ENCODE peak calls at places on chromosomes 11 and 22, in four cellular contexts. One of them, this sample, is unnamed. For H3K9me3, the result is how much of the 10 kb centered on the place peaks cover.

GRCh38 chr11:72773291-72773690 is 20.6 kb downstream of the STARD10 start:
- DNase-seq in CD8-positive, alpha-beta memory T cell: no peak
- DNase-seq in uterus: peak
- DNase-seq in naive thymus-derived CD4-positive, alpha-beta T cell: no peak
- DNase-seq in this sample: no peak

GRCh38 chr11:78759067-78759466 is 184.4 kb upstream of the NARS2 start:
- DNase-seq in CD8-positive, alpha-beta memory T cell: no peak
- DNase-seq in uterus: no peak
- DNase-seq in naive thymus-derived CD4-positive, alpha-beta T cell: no peak
- DNase-seq in this sample: no peak

GRCh38 chr22:21984793-21985192 is 2.2 kb upstream of the TOP3B start:
- DNase-seq in CD8-positive, alpha-beta memory T cell: no peak
- DNase-seq in uterus: no peak
- DNase-seq in naive thymus-derived CD4-positive, alpha-beta T cell: no peak
- DNase-seq in this sample: no peak

GRCh38 chr11:6210274-6210955 is 5.1 kb downstream of the C11orf42 start:
- DNase-seq in CD8-positive, alpha-beta memory T cell: no peak
- DNase-seq in uterus: no peak
- DNase-seq in naive thymus-derived CD4-positive, alpha-beta T cell: no peak
- DNase-seq in this sample: no peak

GRCh38 chr11:12789574-12789973 is 115.4 kb downstream of the TEAD1 start:
- DNase-seq in CD8-positive, alpha-beta memory T cell: no peak
- DNase-seq in uterus: no peak
- DNase-seq in naive thymus-derived CD4-positive, alpha-beta T cell: no peak
- DNase-seq in this sample: no peak

GRCh38 chr11:10784229-10785145 is 24.2 kb downstream of the EIF4G2 start:
- DNase-seq in CD8-positive, alpha-beta memory T cell: no peak
- DNase-seq in uterus: no peak
- DNase-seq in naive thymus-derived CD4-positive, alpha-beta T cell: no peak
- DNase-seq in this sample: no peak

GRCh38 chr11:126329644-126330200 is 25.8 kb upstream of the ST3GAL4 start:
- DNase-seq in CD8-positive, alpha-beta memory T cell: no peak
- DNase-seq in uterus: no peak
- DNase-seq in naive thymus-derived CD4-positive, alpha-beta T cell: no peak
- DNase-seq in this sample: no peak

GRCh38 chr11:100970273-100971164 is 159.1 kb downstream of the PGR start:
- DNase-seq in CD8-positive, alpha-beta memory T cell: no peak
- DNase-seq in uterus: no peak
- DNase-seq in naive thymus-derived CD4-positive, alpha-beta T cell: no peak
- DNase-seq in this sample: no peak

GRCh38 chr11:36356201-36356600 is 60.1 kb downstream of the PRR5L start:
- DNase-seq in CD8-positive, alpha-beta memory T cell: no peak
- DNase-seq in uterus: no peak
- DNase-seq in naive thymus-derived CD4-positive, alpha-beta T cell: no peak
- DNase-seq in this sample: no peak

GRCh38 chr11:92107331-92107730 is 117.3 kb upstream of the FAT3 start:
- DNase-seq in CD8-positive, alpha-beta memory T cell: no peak
- DNase-seq in uterus: no peak
- DNase-seq in naive thymus-derived CD4-positive, alpha-beta T cell: no peak
- DNase-seq in this sample: no peak

GRCh38 chr11:120226714-120227113 is 13.2 kb upstream of the POU2F3 start:
- DNase-seq in CD8-positive, alpha-beta memory T cell: no peak
- DNase-seq in uterus: no peak
- DNase-seq in naive thymus-derived CD4-positive, alpha-beta T cell: no peak
- DNase-seq in this sample: no peak

GRCh38 chr11:119734788-119735187 is 5.8 kb upstream of the NECTIN1 start:
- DNase-seq in CD8-positive, alpha-beta memory T cell: no peak
- DNase-seq in uterus: no peak
- DNase-seq in naive thymus-derived CD4-positive, alpha-beta T cell: no peak
- DNase-seq in this sample: no peak

GRCh38 chr11:60919320-60919719 is 4.9 kb upstream of the TMEM132A start:
- DNase-seq in CD8-positive, alpha-beta memory T cell: no peak
- DNase-seq in uterus: no peak
- DNase-seq in naive thymus-derived CD4-positive, alpha-beta T cell: no peak
- DNase-seq in this sample: no peak

GRCh38 chr11:36376888-36377758 is 81.0 kb downstream of the PRR5L start:
- DNase-seq in CD8-positive, alpha-beta memory T cell: peak
- DNase-seq in uterus: peak
- DNase-seq in naive thymus-derived CD4-positive, alpha-beta T cell: peak
- DNase-seq in this sample: peak

GRCh38 chr11:122897606-122898210 is 15.1 kb downstream of the JHY start:
- DNase-seq in CD8-positive, alpha-beta memory T cell: no peak
- DNase-seq in uterus: no peak
- DNase-seq in naive thymus-derived CD4-positive, alpha-beta T cell: no peak
- DNase-seq in this sample: no peak

GRCh38 chr22:42970029-42970428 is 44.9 kb downstream of the PACSIN2 start:
- DNase-seq in CD8-positive, alpha-beta memory T cell: no peak
- DNase-seq in uterus: no peak
- DNase-seq in naive thymus-derived CD4-positive, alpha-beta T cell: no peak
- DNase-seq in this sample: no peak

GRCh38 chr11:1117970-1118369 is 39.8 kb upstream of the MUC5AC start:
- DNase-seq in CD8-positive, alpha-beta memory T cell: no peak
- DNase-seq in uterus: no peak
- DNase-seq in naive thymus-derived CD4-positive, alpha-beta T cell: no peak
- DNase-seq in this sample: no peak

GRCh38 chr22:50477923-50478322 is 3.1 kb upstream of the SBF1 start:
- DNase-seq in CD8-positive, alpha-beta memory T cell: no peak
- DNase-seq in uterus: no peak
- DNase-seq in naive thymus-derived CD4-positive, alpha-beta T cell: no peak
- DNase-seq in this sample: no peak

GRCh38 chr11:16605971-16606783 is 132.3 kb upstream of the C11orf58 start:
- DNase-seq in CD8-positive, alpha-beta memory T cell: peak
- DNase-seq in uterus: peak
- DNase-seq in naive thymus-derived CD4-positive, alpha-beta T cell: peak
- DNase-seq in this sample: peak

GRCh38 chr11:35654711-35655110 is 7.9 kb upstream of the TRIM44 start:
- DNase-seq in CD8-positive, alpha-beta memory T cell: no peak
- DNase-seq in uterus: no peak
- DNase-seq in naive thymus-derived CD4-positive, alpha-beta T cell: no peak
- DNase-seq in this sample: no peak

GRCh38 chr11:104238916-104239315 is 75.0 kb upstream of the PDGFD start:
- DNase-seq in CD8-positive, alpha-beta memory T cell: no peak
- DNase-seq in uterus: no peak
- DNase-seq in naive thymus-derived CD4-positive, alpha-beta T cell: no peak
- DNase-seq in this sample: no peak

GRCh38 chr11:92129811-92130210 is 94.8 kb upstream of the FAT3 start:
- DNase-seq in CD8-positive, alpha-beta memory T cell: no peak
- DNase-seq in uterus: no peak
- DNase-seq in naive thymus-derived CD4-positive, alpha-beta T cell: no peak
- DNase-seq in this sample: no peak

GRCh38 chr11:10778217-10778970 is 27.3 kb downstream of the CTR9 start:
- DNase-seq in CD8-positive, alpha-beta memory T cell: no peak
- DNase-seq in uterus: peak
- DNase-seq in naive thymus-derived CD4-positive, alpha-beta T cell: no peak
- DNase-seq in this sample: no peak

GRCh38 chr11:83008581-83008923 is 63.1 kb downstream of the RAB30 start:
- DNase-seq in CD8-positive, alpha-beta memory T cell: no peak
- DNase-seq in uterus: no peak
- DNase-seq in naive thymus-derived CD4-positive, alpha-beta T cell: no peak
- DNase-seq in this sample: no peak

GRCh38 chr11:104968365-104968855 is at the start of gene CASP4:
- DNase-seq in CD8-positive, alpha-beta memory T cell: peak
- DNase-seq in uterus: no peak
- DNase-seq in naive thymus-derived CD4-positive, alpha-beta T cell: no peak
- DNase-seq in this sample: no peak

GRCh38 chr22:43370045-43370444 is 26.9 kb upstream of the SCUBE1 start:
- DNase-seq in CD8-positive, alpha-beta memory T cell: no peak
- DNase-seq in uterus: no peak
- DNase-seq in naive thymus-derived CD4-positive, alpha-beta T cell: no peak
- DNase-seq in this sample: no peak

GRCh38 chr11:109586789-109587188 is 164.8 kb downstream of the C11orf87 start:
- DNase-seq in CD8-positive, alpha-beta memory T cell: no peak
- DNase-seq in uterus: no peak
- DNase-seq in naive thymus-derived CD4-positive, alpha-beta T cell: no peak
- DNase-seq in this sample: no peak

GRCh38 chr11:5366856-5367255 is 15.5 kb downstream of the OR51B6 start:
- DNase-seq in CD8-positive, alpha-beta memory T cell: no peak
- DNase-seq in uterus: no peak
- DNase-seq in naive thymus-derived CD4-positive, alpha-beta T cell: no peak
- DNase-seq in this sample: no peak

GRCh38 chr11:19957301-19957985 is 202.8 kb downstream of the DBX1 start:
- DNase-seq in CD8-positive, alpha-beta memory T cell: no peak
- DNase-seq in uterus: no peak
- DNase-seq in naive thymus-derived CD4-positive, alpha-beta T cell: no peak
- DNase-seq in this sample: no peak

GRCh38 chr11:87437844-87438223 is 400.1 kb downstream of the TMEM135 start:
- DNase-seq in CD8-positive, alpha-beta memory T cell: no peak
- DNase-seq in uterus: no peak
- DNase-seq in naive thymus-derived CD4-positive, alpha-beta T cell: no peak
- DNase-seq in this sample: no peak

GRCh38 chr11:77819921-77820564 is 479 bp downstream of the RSF1 start:
- DNase-seq in CD8-positive, alpha-beta memory T cell: no peak
- DNase-seq in uterus: peak
- DNase-seq in naive thymus-derived CD4-positive, alpha-beta T cell: peak
- DNase-seq in this sample: peak

GRCh38 chr11:67482275-67482735 is 521 bp upstream of the AIP start:
- DNase-seq in CD8-positive, alpha-beta memory T cell: no peak
- DNase-seq in uterus: no peak
- DNase-seq in naive thymus-derived CD4-positive, alpha-beta T cell: no peak
- DNase-seq in this sample: no peak

GRCh38 chr22:41197046-41197807 is 7.9 kb upstream of the L3MBTL2 start:
- DNase-seq in CD8-positive, alpha-beta memory T cell: peak
- DNase-seq in uterus: peak
- DNase-seq in naive thymus-derived CD4-positive, alpha-beta T cell: peak
- DNase-seq in this sample: peak

GRCh38 chr11:125078516-125079140 is 15.5 kb downstream of the SLC37A2 start:
- DNase-seq in CD8-positive, alpha-beta memory T cell: no peak
- DNase-seq in uterus: no peak
- DNase-seq in naive thymus-derived CD4-positive, alpha-beta T cell: peak
- DNase-seq in this sample: no peak
- H3K9me3 ChIP-seq in CD8-positive, alpha-beta memory T cell: under half
- H3K9me3 ChIP-seq in uterus: under half
- H3K9me3 ChIP-seq in naive thymus-derived CD4-positive, alpha-beta T cell: under half
- H3K9me3 ChIP-seq in this sample: under half

GRCh38 chr22:47335958-47336357 is 573.5 kb downstream of the TBC1D22A start:
- DNase-seq in CD8-positive, alpha-beta memory T cell: no peak
- DNase-seq in uterus: no peak
- DNase-seq in naive thymus-derived CD4-positive, alpha-beta T cell: no peak
- DNase-seq in this sample: no peak

GRCh38 chr22:47337161-47337621 is 574.7 kb downstream of the TBC1D22A start:
- DNase-seq in CD8-positive, alpha-beta memory T cell: no peak
- DNase-seq in uterus: no peak
- DNase-seq in naive thymus-derived CD4-positive, alpha-beta T cell: no peak
- DNase-seq in this sample: no peak

GRCh38 chr22:47333625-47334024 is 571.2 kb downstream of the TBC1D22A start:
- DNase-seq in CD8-positive, alpha-beta memory T cell: no peak
- DNase-seq in uterus: no peak
- DNase-seq in naive thymus-derived CD4-positive, alpha-beta T cell: no peak
- DNase-seq in this sample: no peak

GRCh38 chr22:47334596-47334995 is 572.1 kb downstream of the TBC1D22A start:
- DNase-seq in CD8-positive, alpha-beta memory T cell: no peak
- DNase-seq in uterus: no peak
- DNase-seq in naive thymus-derived CD4-positive, alpha-beta T cell: no peak
- DNase-seq in this sample: no peak

GRCh38 chr22:47335460-47335859 is 573.0 kb downstream of the TBC1D22A start:
- DNase-seq in CD8-positive, alpha-beta memory T cell: no peak
- DNase-seq in uterus: no peak
- DNase-seq in naive thymus-derived CD4-positive, alpha-beta T cell: no peak
- DNase-seq in this sample: no peak
- H3K9me3 ChIP-seq in CD8-positive, alpha-beta memory T cell: under half
- H3K9me3 ChIP-seq in uterus: under half
- H3K9me3 ChIP-seq in naive thymus-derived CD4-positive, alpha-beta T cell: under half
- H3K9me3 ChIP-seq in this sample: under half

GRCh38 chr11:133476570-133477262 is 55.6 kb downstream of the OPCML start:
- DNase-seq in CD8-positive, alpha-beta memory T cell: no peak
- DNase-seq in uterus: no peak
- DNase-seq in naive thymus-derived CD4-positive, alpha-beta T cell: no peak
- DNase-seq in this sample: no peak

GRCh38 chr11:133479209-133479608 is 53.1 kb downstream of the OPCML start:
- DNase-seq in CD8-positive, alpha-beta memory T cell: no peak
- DNase-seq in uterus: no peak
- DNase-seq in naive thymus-derived CD4-positive, alpha-beta T cell: no peak
- DNase-seq in this sample: no peak

GRCh38 chr11:133474461-133474860 is 57.8 kb downstream of the OPCML start:
- DNase-seq in CD8-positive, alpha-beta memory T cell: no peak
- DNase-seq in uterus: no peak
- DNase-seq in naive thymus-derived CD4-positive, alpha-beta T cell: no peak
- DNase-seq in this sample: no peak

DNA sequence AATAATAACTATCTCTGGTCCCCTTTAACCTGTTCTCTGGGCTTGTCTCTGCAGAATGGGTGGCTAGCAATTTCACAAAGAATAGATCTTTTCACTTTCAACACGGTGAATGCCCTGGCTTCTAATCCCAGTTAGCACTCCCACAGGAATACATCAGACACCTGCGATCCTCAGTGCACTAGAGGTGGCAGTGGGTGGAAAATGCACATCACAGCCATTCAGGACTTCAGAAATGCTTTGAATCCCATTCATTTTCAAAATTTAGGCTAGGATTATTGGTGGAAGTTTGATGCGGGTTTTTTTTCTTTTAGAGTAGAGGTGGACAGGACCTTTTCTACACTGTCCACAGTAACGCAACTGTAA is 55.1 kb downstream of the OPCML start:
- DNase-seq in CD8-positive, alpha-beta memory T cell: no peak
- DNase-seq in uterus: no peak
- DNase-seq in naive thymus-derived CD4-positive, alpha-beta T cell: no peak
- DNase-seq in this sample: no peak
- H3K9me3 ChIP-seq in CD8-positive, alpha-beta memory T cell: under half
- H3K9me3 ChIP-seq in uterus: under half
- H3K9me3 ChIP-seq in naive thymus-derived CD4-positive, alpha-beta T cell: under half
- H3K9me3 ChIP-seq in this sample: under half

GRCh38 chr11:134580635-134581025 is 168.6 kb upstream of the B3GAT1 start:
- DNase-seq in CD8-positive, alpha-beta memory T cell: no peak
- DNase-seq in uterus: no peak
- DNase-seq in naive thymus-derived CD4-positive, alpha-beta T cell: peak
- DNase-seq in this sample: no peak
- H3K9me3 ChIP-seq in CD8-positive, alpha-beta memory T cell: under half
- H3K9me3 ChIP-seq in uterus: under half
- H3K9me3 ChIP-seq in naive thymus-derived CD4-positive, alpha-beta T cell: under half
- H3K9me3 ChIP-seq in this sample: under half